ENCODE peak calls at places on chromosomes 4 and X, in eight cellular contexts. Y is A673, Z is heart left ventricle, H is H9, S is AG04450, U is stomach, R is brain microvascular endothelial cell, V is dorsolateral prefrontal cortex. O is an unnamed sample.

GRCh38 chrX:103658681-103659433 is 27.6 kb downstream of the MORF4L2 start:
- DNase-seq in Y (peak; percentile 5), Z (no peak), H (no peak), S (no peak), U (no peak), R (no peak), V (no peak), O (no peak)

GRCh38 chr4:33149658-33150057 is 2429.5 kb downstream of the PCDH7 start:
- DNase-seq in Y (no peak), Z (no peak), H (no peak), S (no peak), U (no peak), R (no peak), V (no peak), O (no peak)

GRCh38 chr4:124184767-124185166 is 527.8 kb downstream of the ANKRD50 start:
- DNase-seq in Y (no peak), Z (no peak), H (no peak), S (no peak), U (no peak), R (no peak), V (no peak), O (no peak)

GRCh38 chr4:137106733-137107132 is 425.6 kb downstream of the PCDH18 start:
- DNase-seq in Y (no peak), Z (no peak), H (no peak), S (no peak), U (no peak), R (no peak), V (no peak), O (no peak)

GRCh38 chr4:4838602-4839470 is 20.6 kb upstream of the MSX1 start:
- DNase-seq in Y (no peak), Z (no peak), H (peak; percentile 17), S (no peak), U (no peak), R (no peak), V (no peak), O (peak; percentile 59)

GRCh38 chr4:132797856-132798255 is 351.2 kb upstream of the PCDH10 start:
- DNase-seq in Y (no peak), Z (no peak), H (no peak), S (no peak), U (no peak), R (no peak), V (no peak), O (no peak)

GRCh38 chr4:37244583-37245390 is at the start of gene NWD2:
- DNase-seq in Y (peak; percentile 2), Z (peak; percentile 18), H (peak; percentile 44), S (no peak), U (no peak), R (no peak), V (no peak), O (no peak)

GRCh38 chr4:93748943-93749342 is 79.6 kb upstream of the ATOH1 start:
- DNase-seq in Y (no peak), Z (no peak), H (no peak), S (no peak), U (no peak), R (no peak), V (no peak), O (no peak)

GRCh38 chr4:37685726-37686372 is 327 bp downstream of the RELL1 start:
- DNase-seq in Y (peak; percentile 37), Z (peak; percentile 61), H (no peak), S (no peak), U (peak; percentile 58), R (peak; percentile 26), V (no peak), O (no peak)

GRCh38 chrX:118392726-118393125 is 46.8 kb downstream of the WDR44 start:
- DNase-seq in Y (no peak), Z (no peak), H (no peak), S (no peak), U (no peak), R (no peak), V (no peak), O (no peak)

GRCh38 chr4:73613130-73613529 is 7.1 kb downstream of the RASSF6 start:
- DNase-seq in Y (no peak), Z (no peak), H (no peak), S (no peak), U (no peak), R (no peak), V (no peak), O (no peak)

GRCh38 chrX:54166915-54167314 is 16.1 kb downstream of the FAM120C start:
- DNase-seq in Y (no peak), Z (no peak), H (no peak), S (no peak), U (no peak), R (no peak), V (no peak), O (no peak)

GRCh38 chrX:26558719-26559386 is 342.9 kb downstream of the MAGEB5 start:
- DNase-seq in Y (no peak), Z (no peak), H (no peak), S (no peak), U (no peak), R (no peak), V (no peak), O (peak; percentile 52)

GRCh38 chrX:110167952-110168451 is 149.9 kb downstream of the AMMECR1 start:
- DNase-seq in Y (peak; percentile 61), Z (no peak), H (peak; percentile 67), S (no peak), U (no peak), R (peak; percentile 28), V (no peak), O (peak; percentile 85)

GRCh38 chr4:7804759-7805385 is 134.8 kb downstream of the AFAP1 start:
- DNase-seq in Y (no peak), Z (no peak), H (no peak), S (no peak), U (no peak), R (no peak), V (no peak), O (peak; percentile 49)
- H3K27ac ChIP-seq in Y (peak overlapping the region; percentile 62), Z (peak overlapping the region; percentile 85), H (no peak overlapping the region), S (peak overlapping the region; percentile 85), U (peak overlapping the region; percentile 87), R (peak overlapping the region; percentile 78), V (no peak overlapping the region), O (peak overlapping the region; percentile 70)

DNA sequence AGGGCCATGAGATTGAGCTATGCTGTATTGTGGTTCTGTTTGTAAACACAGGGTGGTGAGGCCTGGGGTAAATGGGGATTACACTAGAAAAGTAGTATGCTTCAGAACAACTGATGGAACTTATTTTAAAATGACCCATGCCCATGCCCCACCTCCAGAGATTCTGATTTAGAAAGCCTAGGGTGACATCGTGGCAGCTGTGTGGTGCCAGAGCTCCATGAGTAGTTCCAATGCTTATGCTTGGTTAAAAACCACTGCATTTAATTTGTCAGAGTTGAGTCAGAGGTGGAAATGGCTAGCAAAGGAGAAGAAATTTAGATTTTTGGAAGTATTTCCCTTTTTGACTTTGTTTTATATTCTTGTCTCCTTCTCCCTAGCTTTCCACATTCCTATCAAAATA is 63.4 kb upstream of the PDE5A start:
- DNase-seq in Y (no peak), Z (peak; percentile 22), H (no peak), S (no peak), U (no peak), R (peak; percentile 17), V (no peak), O (no peak)
- H3K27ac ChIP-seq in Y (no peak overlapping the region), Z (no peak overlapping the region), H (no peak overlapping the region), S (peak overlapping the region; percentile 39), U (no peak overlapping the region), R (no peak overlapping the region), V (no peak overlapping the region), O (no peak overlapping the region)

GRCh38 chr4:147773261-147774184 is 41.6 kb downstream of the ARHGAP10 start:
- DNase-seq in Y (peak; percentile 37), Z (no peak), H (no peak), S (no peak), U (no peak), R (peak; percentile 65), V (no peak), O (no peak)

GRCh38 chr4:147772459-147772969 is 40.6 kb downstream of the ARHGAP10 start:
- DNase-seq in Y (peak; percentile 19), Z (no peak), H (no peak), S (peak; percentile 69), U (no peak), R (peak; percentile 84), V (no peak), O (no peak)

GRCh38 chr4:147770831-147771230 is 38.9 kb downstream of the ARHGAP10 start:
- DNase-seq in Y (no peak), Z (no peak), H (no peak), S (no peak), U (no peak), R (no peak), V (no peak), O (no peak)

GRCh38 chr4:147769386-147769785 is 37.5 kb downstream of the ARHGAP10 start:
- DNase-seq in Y (no peak), Z (no peak), H (no peak), S (no peak), U (no peak), R (no peak), V (no peak), O (no peak)

GRCh38 chr4:147772056-147772455 is 40.2 kb downstream of the ARHGAP10 start:
- DNase-seq in Y (no peak), Z (no peak), H (no peak), S (no peak), U (peak; percentile 58), R (no peak), V (no peak), O (no peak)
- H3K27ac ChIP-seq in Y (no peak overlapping the region), Z (peak overlapping the region; percentile 80), H (no peak overlapping the region), S (peak overlapping the region; percentile 89), U (peak overlapping the region; percentile 62), R (peak overlapping the region; percentile 87), V (no peak overlapping the region), O (no peak overlapping the region)

GRCh38 chr4:77852892-77853495 is 9.6 kb upstream of the MRPL1 start:
- DNase-seq in Y (no peak), Z (no peak), H (no peak), S (no peak), U (no peak), R (no peak), V (no peak), O (no peak)

GRCh38 chr4:77856152-77856551 is 6.5 kb upstream of the MRPL1 start:
- DNase-seq in Y (no peak), Z (no peak), H (no peak), S (no peak), U (no peak), R (no peak), V (no peak), O (no peak)

GRCh38 chr4:77859256-77859655 is 3.4 kb upstream of the MRPL1 start:
- DNase-seq in Y (no peak), Z (no peak), H (no peak), S (no peak), U (peak; percentile 45), R (no peak), V (no peak), O (no peak)

GRCh38 chr4:77849278-77849965 is 13.2 kb upstream of the MRPL1 start:
- DNase-seq in Y (no peak), Z (no peak), H (no peak), S (no peak), U (no peak), R (no peak), V (no peak), O (no peak)

DNA sequence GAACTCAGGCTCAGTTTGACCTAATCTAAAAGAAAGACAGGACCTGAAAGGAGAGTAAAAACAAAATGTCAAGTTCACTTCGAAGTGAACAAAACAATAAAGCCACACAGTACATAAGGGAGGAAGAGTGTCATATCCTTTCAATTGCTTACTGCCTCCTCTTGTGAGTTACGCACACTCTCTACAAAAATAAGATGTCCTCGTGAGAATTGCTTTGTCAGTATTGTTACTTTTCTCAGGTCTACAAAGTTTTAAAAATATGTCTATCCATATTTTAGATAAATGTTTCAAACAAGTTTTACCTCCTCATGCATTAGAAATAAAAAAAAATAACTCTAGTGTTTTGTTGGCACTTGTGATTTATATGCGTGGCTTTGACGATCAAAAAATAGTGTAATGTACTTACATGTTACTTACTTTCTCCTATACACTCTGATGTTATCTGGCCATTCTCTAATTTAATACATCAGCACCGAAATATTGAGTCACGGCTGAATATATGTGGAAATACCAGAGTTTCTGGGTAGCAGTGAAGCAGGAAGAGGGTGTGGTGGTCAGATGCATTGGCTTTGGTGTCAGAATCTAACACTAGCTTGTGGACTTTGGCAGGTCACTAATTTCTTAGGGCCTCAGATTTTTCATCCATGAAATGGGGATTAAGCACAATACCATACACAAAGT is 8.1 kb upstream of the MRPL1 start:
- DNase-seq in Y (no peak), Z (no peak), H (no peak), S (no peak), U (no peak), R (no peak), V (no peak), O (no peak)
- H3K27ac ChIP-seq in Y (no peak overlapping the region), Z (peak overlapping the region; percentile 63), H (no peak overlapping the region), S (no peak overlapping the region), U (peak overlapping the region; percentile 54), R (no peak overlapping the region), V (no peak overlapping the region), O (peak overlapping the region; percentile 82)